ENCODE peak calls at places on chromosomes 11 and 22, in ten cellular contexts. R is CD4-positive, CD25-positive, alpha-beta regulatory T cell; L is kidney; W is frontal cortex; P is neural progenitor cell; Y is activated CD4-positive, alpha-beta T cell treated with anti-CD3 and anti-CD28 coated beads, Interleukin-2, amount 50 U/mL, for 24 hours; X is sciatic nerve; T is midbrain; C is left cardiac atrium; G is mucosa of gallbladder. D is an unnamed sample.

GRCh38 chr11:133841279-133842043 is 3.9 kb downstream of the SPATA19 start:
- DNase-seq in R (no peak), L (no peak), W (no peak), P (no peak), Y (no peak), X (no peak), T (no peak), C (no peak), G (no peak), D (no peak)

GRCh38 chr22:46675938-46676337 is 55.8 kb downstream of the GRAMD4 start:
- DNase-seq in R (no peak), L (no peak), W (no peak), P (no peak), Y (no peak), X (no peak), T (no peak), C (no peak), G (no peak), D (no peak)

GRCh38 chr11:27085605-27086004 is 45.0 kb downstream of the BBOX1 start:
- DNase-seq in R (no peak), L (no peak), W (no peak), P (no peak), Y (no peak), X (no peak), T (no peak), C (no peak), G (no peak), D (no peak)

GRCh38 chr11:33912405-33913361 is 20.8 kb upstream of the LMO2 start:
- DNase-seq in R (no peak), L (no peak), W (no peak), P (peak), Y (no peak), X (no peak), T (no peak), C (no peak), G (no peak), D (no peak)

GRCh38 chr11:45264839-45265515 is 21.2 kb downstream of the SYT13 start:
- DNase-seq in R (no peak), L (no peak), W (no peak), P (no peak), Y (no peak), X (no peak), T (no peak), C (no peak), G (no peak), D (no peak)

GRCh38 chr22:37058917-37059701 is 7.6 kb downstream of the KCTD17 start:
- DNase-seq in R (no peak), L (peak), W (no peak), P (no peak), Y (no peak), X (no peak), T (no peak), C (no peak), G (no peak), D (no peak)

GRCh38 chr11:123180166-123180565 is 14.9 kb downstream of the CLMP start:
- DNase-seq in R (no peak), L (no peak), W (no peak), P (no peak), Y (no peak), X (no peak), T (no peak), C (no peak), G (no peak), D (no peak)

GRCh38 chr11:9861860-9862725 is 198.2 kb downstream of the SWAP70 start:
- DNase-seq in R (peak), L (no peak), W (peak), P (peak), Y (no peak), X (peak), T (peak), C (peak), G (peak), D (peak)

GRCh38 chr11:57069942-57070341 is 81.2 kb downstream of the OR5AK2 start:
- DNase-seq in R (no peak), L (no peak), W (no peak), P (no peak), Y (no peak), X (no peak), T (no peak), C (no peak), G (no peak), D (no peak)

GRCh38 chr11:96246718-96247540 is 96.1 kb downstream of the MAML2 start:
- DNase-seq in R (no peak), L (no peak), W (no peak), P (no peak), Y (no peak), X (no peak), T (no peak), C (no peak), G (no peak), D (no peak)

GRCh38 chr11:73178681-73179080 is 36.6 kb upstream of the FCHSD2 start:
- DNase-seq in R (no peak), L (no peak), W (no peak), P (no peak), Y (no peak), X (peak), T (no peak), C (no peak), G (no peak), D (no peak)

GRCh38 chr11:40434941-40435340 is 1024.5 kb downstream of the LRRC4C start:
- DNase-seq in R (no peak), L (no peak), W (no peak), P (no peak), Y (no peak), X (no peak), T (no peak), C (no peak), G (no peak), D (no peak)

GRCh38 chr22:42294034-42294985 is 23.9 kb upstream of the TCF20 start:
- DNase-seq in R (peak), L (no peak), W (peak), P (peak), Y (no peak), X (no peak), T (no peak), C (peak), G (peak), D (peak)

GRCh38 chr22:32752326-32752725 is 49.2 kb upstream of the TIMP3 start:
- DNase-seq in R (no peak), L (no peak), W (no peak), P (no peak), Y (no peak), X (no peak), T (no peak), C (no peak), G (no peak), D (no peak)

GRCh38 chr11:61022311-61023085 is 51.0 kb downstream of the CD6 start:
- DNase-seq in R (no peak), L (no peak), W (no peak), P (no peak), Y (no peak), X (no peak), T (no peak), C (no peak), G (no peak), D (no peak)

GRCh38 chr22:19820880-19821522 is 33.7 kb downstream of the GNB1L start:
- DNase-seq in R (no peak), L (no peak), W (no peak), P (peak), Y (no peak), X (peak), T (no peak), C (no peak), G (peak), D (no peak)

GRCh38 chr22:48104786-48105185 is 1342.3 kb downstream of the TBC1D22A start:
- DNase-seq in R (no peak), L (no peak), W (no peak), P (no peak), Y (no peak), X (no peak), T (no peak), C (no peak), G (no peak), D (no peak)

GRCh38 chr11:12170984-12171383 is 60.6 kb downstream of the MICAL2 start:
- DNase-seq in R (no peak), L (no peak), W (no peak), P (no peak), Y (no peak), X (peak), T (no peak), C (peak), G (no peak), D (no peak)

GRCh38 chr22:45842141-45842831 is 134.7 kb downstream of the WNT7B start:
- DNase-seq in R (no peak), L (no peak), W (no peak), P (no peak), Y (no peak), X (no peak), T (peak), C (no peak), G (no peak), D (no peak)

GRCh38 chr11:69468236-69468635 is 13.2 kb upstream of the LINC01488 start:
- DNase-seq in R (no peak), L (peak), W (no peak), P (no peak), Y (no peak), X (no peak), T (no peak), C (no peak), G (no peak), D (no peak)

GRCh38 chr11:73956876-73957653 is 6.2 kb downstream of the DNAJB13 start:
- DNase-seq in R (no peak), L (peak), W (no peak), P (no peak), Y (no peak), X (peak), T (no peak), C (no peak), G (no peak), D (no peak)

GRCh38 chr22:17862646-17863181 is 88.4 kb upstream of the BID start:
- DNase-seq in R (no peak), L (no peak), W (no peak), P (no peak), Y (no peak), X (no peak), T (no peak), C (no peak), G (no peak), D (no peak)

GRCh38 chr11:113531078-113531477 is 55.9 kb upstream of the DRD2 start:
- DNase-seq in R (no peak), L (no peak), W (no peak), P (no peak), Y (no peak), X (no peak), T (no peak), C (no peak), G (no peak), D (no peak)

GRCh38 chr11:36000616-36001190 is 56.8 kb downstream of the LDLRAD3 start:
- DNase-seq in R (no peak), L (no peak), W (no peak), P (no peak), Y (no peak), X (no peak), T (no peak), C (no peak), G (no peak), D (no peak)

D was measured in naive thymus-derived CD4-positive, alpha-beta T cell.